ENCODE peak calls at places on chromosomes 2 and 18, in five cellular contexts. W is omental fat pad, C is choroid plexus epithelial cell, D is stomach, R is AG04450. O is an unnamed sample.

GRCh38 chr18:5395860-5396448 is 100.4 kb upstream of the ZBTB14 start:
- DNase-seq in D (no peak), W (no peak), C (no peak), R (no peak), O (no peak)

GRCh38 chr2:12636837-12637581 is 79.7 kb upstream of the TRIB2 start:
- DNase-seq in W (no peak), D (no peak), C (peak; percentile 27), R (no peak), O (no peak)

GRCh38 chr2:11842324-11842723 is 95.9 kb downstream of the LPIN1 start:
- DNase-seq in D (peak; percentile 46), R (no peak), C (no peak), W (no peak), O (no peak)

GRCh38 chr2:28779020-28779419 is 27.4 kb downstream of the PPP1CB start:
- DNase-seq in W (no peak), R (no peak), D (no peak), C (no peak), O (no peak)

GRCh38 chr18:74153377-74153776 is 5.1 kb downstream of the TIMM21 start:
- DNase-seq in C (no peak), R (no peak), W (no peak), D (no peak), O (no peak)

GRCh38 chr18:51936115-51936514 is 403.9 kb upstream of the DCC start:
- DNase-seq in R (no peak), W (no peak), C (no peak), D (no peak), O (no peak)

GRCh38 chr2:238444242-238444641 is 17.5 kb downstream of the ASB1 start:
- DNase-seq in W (no peak), C (no peak), D (no peak), R (no peak), O (no peak)

GRCh38 chr2:207416111-207416510 is 113.7 kb upstream of the CREB1 start:
- DNase-seq in R (no peak), W (no peak), C (no peak), D (peak; percentile 42), O (no peak)

GRCh38 chr18:41973989-41974388 is 19.0 kb downstream of the PIK3C3 start:
- DNase-seq in D (no peak), W (no peak), C (no peak), R (no peak), O (no peak)

GRCh38 chr18:61554946-61555361 is 221.7 kb downstream of the CDH20 start:
- DNase-seq in D (no peak), W (no peak), C (peak; percentile 41), R (no peak), O (no peak)

GRCh38 chr2:214808961-214809750 is at the start of gene BARD1:
- DNase-seq in C (peak; percentile 71), R (peak; percentile 10), W (no peak), D (peak; percentile 41), O (peak; percentile 19)

GRCh38 chr2:30191107-30191506 is 40.2 kb upstream of the LBH start:
- DNase-seq in C (no peak), D (peak; percentile 7), R (no peak), W (no peak), O (no peak)

GRCh38 chr2:118911936-118912335 is 30.1 kb upstream of the MARCO start:
- DNase-seq in C (no peak), D (no peak), R (no peak), W (no peak), O (no peak)

GRCh38 chr18:28963481-28963880 is 786.6 kb upstream of the CDH2 start:
- DNase-seq in D (no peak), R (no peak), W (no peak), C (no peak), O (peak; percentile 4)

GRCh38 chr2:214220251-214220650 is 190.6 kb upstream of the VWC2L start:
- DNase-seq in W (no peak), D (no peak), C (no peak), R (no peak), O (no peak)

GRCh38 chr18:49201464-49201863 is 250.7 kb upstream of the SMAD7 start:
- DNase-seq in W (no peak), C (no peak), D (no peak), R (no peak), O (no peak)

GRCh38 chr2:240596491-240596931 is 10.0 kb downstream of the CAPN10 start:
- DNase-seq in D (peak; percentile 90), R (no peak), C (no peak), W (no peak), O (no peak)

GRCh38 chr18:74465775-74466174 is 8.7 kb upstream of the DIPK1C start:
- DNase-seq in C (no peak), W (no peak), R (no peak), D (no peak), O (no peak)

GRCh38 chr18:44589709-44590108 is 91.0 kb upstream of the SETBP1 start:
- DNase-seq in W (no peak), R (no peak), D (no peak), C (peak; percentile 83), O (peak; percentile 44)

GRCh38 chr18:22171839-22172582 is 2.6 kb downstream of the GATA6 start:
- DNase-seq in R (no peak), D (no peak), C (no peak), W (no peak), O (no peak)

GRCh38 chr2:105431367-105432088 is 32.7 kb upstream of the FHL2 start:
- DNase-seq in C (peak; percentile 68), D (no peak), W (no peak), R (no peak), O (no peak)

GRCh38 chr18:4016391-4017049 is 438.6 kb downstream of the DLGAP1 start:
- DNase-seq in W (no peak), D (no peak), R (no peak), C (no peak), O (no peak)

GRCh38 chr18:58512161-58512581 is 116.7 kb downstream of the ALPK2 start:
- DNase-seq in R (no peak), W (no peak), D (no peak), C (no peak), O (no peak)

GRCh38 chr2:180524458-180524857 is 455.9 kb upstream of the UBE2E3 start:
- DNase-seq in R (no peak), C (peak; percentile 78), W (no peak), D (no peak), O (no peak)

GRCh38 chr2:121860033-121860810 is 104.8 kb downstream of the TSN start:
- DNase-seq in C (peak; percentile 17), D (no peak), R (peak; percentile 59), W (no peak), O (peak; percentile 10)

GRCh38 chr2:85537600-85538506 is 1.1 kb upstream of the MAT2A start:
- DNase-seq in W (no peak), C (peak; percentile 41), D (peak; percentile 57), R (no peak), O (no peak)

GRCh38 chr2:42493885-42494433 is at the start of gene KCNG3:
- DNase-seq in C (peak; percentile 50), R (no peak), D (peak; percentile 63), W (peak; percentile 30), O (no peak)

GRCh38 chr2:176126929-176127768 is 2.4 kb upstream of the HOXD8 start:
- DNase-seq in C (peak; percentile 72), W (peak; percentile 79), D (peak; percentile 74), R (peak; percentile 29), O (peak; percentile 7)

GRCh38 chr2:151282401-151282800 is 7.1 kb downstream of the NMI start:
- DNase-seq in R (no peak), C (no peak), W (no peak), D (no peak), O (no peak)

GRCh38 chr2:74849228-74849892 is 15.4 kb downstream of the HK2 start:
- DNase-seq in W (no peak), D (peak; percentile 75), C (no peak), R (no peak), O (no peak)

GRCh38 chr2:64972856-64973255 is 16.3 kb upstream of the SLC1A4 start:
- DNase-seq in D (no peak), R (no peak), W (no peak), C (no peak), O (no peak)

GRCh38 chr2:158539176-158539895 is 82.6 kb downstream of the PKP4 start:
- DNase-seq in R (peak; percentile 75), W (no peak), C (peak; percentile 90), D (no peak), O (peak; percentile 38)

GRCh38 chr2:200985806-200986205 is 22.3 kb upstream of the ORC2 start:
- DNase-seq in W (no peak), C (peak; percentile 48), D (no peak), R (peak; percentile 33), O (no peak)

GRCh38 chr2:121898483-121898882 is 143.0 kb downstream of the TSN start:
- DNase-seq in W (no peak), C (peak; percentile 32), D (no peak), R (peak; percentile 16), O (peak; percentile 2)

GRCh38 chr2:199603748-199604291 is 146.1 kb upstream of the SATB2 start:
- DNase-seq in W (no peak), C (no peak), D (no peak), R (no peak), O (no peak)

GRCh38 chr18:2570772-2571199 is 519 bp downstream of the METTL4 start:
- DNase-seq in R (peak; percentile 32), C (peak; percentile 70), W (peak; percentile 57), D (peak; percentile 67), O (peak; percentile 35)

GRCh38 chr2:144126302-144126701 is 393.6 kb downstream of the ZEB2 start:
- DNase-seq in R (no peak), W (no peak), C (no peak), D (no peak), O (no peak)
- TF ChIP-seq CTCF in R (no peak), W (no peak), C (no peak), D (no peak), O (no peak)

GRCh38 chr2:223847410-223847809 is 10.0 kb upstream of the AP1S3 start:
- DNase-seq in C (no peak), D (no peak), R (no peak), W (no peak), O (no peak)
- TF ChIP-seq CTCF in C (no peak), D (no peak), R (no peak), W (no peak), O (no peak)

DNA sequence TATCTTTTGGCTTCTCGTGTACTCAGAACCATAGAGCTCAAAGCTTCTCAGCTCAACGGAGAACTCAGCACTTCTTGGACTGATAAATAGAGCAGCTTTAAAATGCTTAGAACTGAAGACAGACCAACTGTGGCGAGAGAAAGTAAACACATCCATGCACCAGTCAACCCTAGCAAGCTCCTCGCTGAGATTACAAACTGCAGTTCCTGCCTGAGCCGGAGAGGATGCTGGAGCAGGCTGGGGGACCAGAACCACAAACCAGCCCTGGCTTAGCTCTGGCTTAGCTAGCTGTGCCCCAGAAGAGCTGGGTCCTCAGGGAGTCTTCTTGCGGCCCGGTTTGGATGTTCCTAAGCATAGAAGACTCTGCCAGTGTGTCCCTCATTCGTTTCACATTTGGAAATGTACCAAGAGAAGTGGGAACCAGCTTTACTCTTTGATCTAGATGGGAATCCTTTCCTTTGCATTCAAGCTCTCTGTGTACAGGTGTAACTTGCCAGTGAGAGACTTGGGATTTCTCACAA is 5.6 kb downstream of the PAX8 start:
- DNase-seq in C (peak; percentile 83), D (peak; percentile 33), R (peak; percentile 20), W (no peak), O (no peak)
- TF ChIP-seq CTCF in C (peak; percentile 62), D (no peak), R (peak; percentile 46), W (no peak), O (no peak)

DNA sequence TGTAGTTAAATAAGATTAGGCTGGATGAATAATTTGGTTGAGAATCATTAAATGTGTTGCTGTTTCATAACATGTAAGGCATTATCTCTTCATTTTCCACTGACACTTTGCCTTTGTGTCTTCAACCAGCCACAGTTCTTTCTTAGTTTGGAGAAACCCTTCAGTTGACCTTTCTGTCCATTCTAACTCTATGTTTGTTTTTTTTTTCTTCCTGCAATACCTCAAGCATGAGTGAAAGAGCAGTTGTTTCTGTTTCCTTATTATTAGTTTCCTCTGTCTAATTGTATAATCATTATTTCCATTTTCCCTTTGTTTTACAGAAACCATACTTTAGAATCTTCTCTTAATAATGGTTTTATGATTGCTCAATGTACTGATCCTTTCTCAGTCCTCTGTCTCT is 25.6 kb downstream of the HADHB start:
- DNase-seq in C (peak; percentile 28), D (no peak), W (no peak), R (no peak), O (no peak)
- TF ChIP-seq CTCF in C (no peak), D (no peak), W (no peak), R (no peak), O (no peak)

O was measured in AG09319.